ENCODE peak calls at places on chromosomes 5 and 9, in seven cellular contexts. One of them, this sample, is unnamed.
A peak's percentile ranks its signal among the peaks of the same experiment; 100 is the strongest.

GRCh38 chr5:125058185-125058826 is 311.9 kb upstream of the ZNF608 start:
- DNase-seq in CD4-positive, alpha-beta memory T cell: no peak
- DNase-seq in naive B cell: no peak
- DNase-seq in naive thymus-derived CD4-positive, alpha-beta T cell: no peak
- DNase-seq in GM04504: no peak
- DNase-seq in GF-D8: no peak
- DNase-seq in fibroblast of the aortic adventitia: peak; percentile 68
- DNase-seq in this sample: no peak

GRCh38 chr5:145587308-145588071 is 247.7 kb downstream of the PRELID2 start:
- DNase-seq in CD4-positive, alpha-beta memory T cell: no peak
- DNase-seq in naive B cell: no peak
- DNase-seq in naive thymus-derived CD4-positive, alpha-beta T cell: no peak
- DNase-seq in GM04504: peak; percentile 55
- DNase-seq in GF-D8: no peak
- DNase-seq in fibroblast of the aortic adventitia: peak; percentile 94
- DNase-seq in this sample: no peak

GRCh38 chr5:60540855-60541805 is 158.8 kb downstream of the DEPDC1B start:
- DNase-seq in CD4-positive, alpha-beta memory T cell: no peak
- DNase-seq in naive B cell: peak; percentile 79
- DNase-seq in naive thymus-derived CD4-positive, alpha-beta T cell: no peak
- DNase-seq in GM04504: no peak
- DNase-seq in GF-D8: no peak
- DNase-seq in fibroblast of the aortic adventitia: peak; percentile 96
- DNase-seq in this sample: peak; percentile 94

GRCh38 chr5:170442921-170443320 is 53.8 kb upstream of the KCNMB1 start:
- DNase-seq in CD4-positive, alpha-beta memory T cell: no peak
- DNase-seq in naive B cell: no peak
- DNase-seq in naive thymus-derived CD4-positive, alpha-beta T cell: no peak
- DNase-seq in GM04504: no peak
- DNase-seq in GF-D8: no peak
- DNase-seq in fibroblast of the aortic adventitia: no peak
- DNase-seq in this sample: no peak

GRCh38 chr9:88680505-88681160 is 145.7 kb downstream of the NXNL2 start:
- DNase-seq in CD4-positive, alpha-beta memory T cell: no peak
- DNase-seq in naive B cell: no peak
- DNase-seq in naive thymus-derived CD4-positive, alpha-beta T cell: no peak
- DNase-seq in GM04504: no peak
- DNase-seq in GF-D8: no peak
- DNase-seq in fibroblast of the aortic adventitia: peak; percentile 52
- DNase-seq in this sample: no peak

GRCh38 chr9:134179918-134180785 is 15.8 kb upstream of the RNU6ATAC start:
- DNase-seq in CD4-positive, alpha-beta memory T cell: no peak
- DNase-seq in naive B cell: no peak
- DNase-seq in naive thymus-derived CD4-positive, alpha-beta T cell: no peak
- DNase-seq in GM04504: no peak
- DNase-seq in GF-D8: no peak
- DNase-seq in fibroblast of the aortic adventitia: no peak
- DNase-seq in this sample: no peak

GRCh38 chr5:8641796-8642505 is 773.0 kb downstream of the MTRR start:
- DNase-seq in CD4-positive, alpha-beta memory T cell: no peak
- DNase-seq in naive B cell: no peak
- DNase-seq in naive thymus-derived CD4-positive, alpha-beta T cell: no peak
- DNase-seq in GM04504: no peak
- DNase-seq in GF-D8: no peak
- DNase-seq in fibroblast of the aortic adventitia: no peak
- DNase-seq in this sample: no peak

GRCh38 chr5:124806857-124807196 is 60.4 kb upstream of the ZNF608 start:
- DNase-seq in CD4-positive, alpha-beta memory T cell: no peak
- DNase-seq in naive B cell: no peak
- DNase-seq in naive thymus-derived CD4-positive, alpha-beta T cell: no peak
- DNase-seq in GM04504: no peak
- DNase-seq in GF-D8: no peak
- DNase-seq in fibroblast of the aortic adventitia: no peak
- DNase-seq in this sample: no peak

GRCh38 chr5:71802673-71803072 is 83.6 kb downstream of the CARTPT start:
- DNase-seq in CD4-positive, alpha-beta memory T cell: no peak
- DNase-seq in naive B cell: no peak
- DNase-seq in naive thymus-derived CD4-positive, alpha-beta T cell: no peak
- DNase-seq in GM04504: no peak
- DNase-seq in GF-D8: no peak
- DNase-seq in fibroblast of the aortic adventitia: no peak
- DNase-seq in this sample: no peak

GRCh38 chr5:120405923-120406322 is 58.2 kb upstream of the PRR16 start:
- DNase-seq in CD4-positive, alpha-beta memory T cell: no peak
- DNase-seq in naive B cell: no peak
- DNase-seq in naive thymus-derived CD4-positive, alpha-beta T cell: no peak
- DNase-seq in GM04504: peak; percentile 21
- DNase-seq in GF-D8: no peak
- DNase-seq in fibroblast of the aortic adventitia: peak; percentile 74
- DNase-seq in this sample: no peak

GRCh38 chr9:120635011-120635410 is 55.0 kb upstream of the CDK5RAP2 start:
- DNase-seq in CD4-positive, alpha-beta memory T cell: no peak
- DNase-seq in naive B cell: no peak
- DNase-seq in naive thymus-derived CD4-positive, alpha-beta T cell: no peak
- DNase-seq in GM04504: no peak
- DNase-seq in GF-D8: no peak
- DNase-seq in fibroblast of the aortic adventitia: no peak
- DNase-seq in this sample: no peak

GRCh38 chr5:91170266-91170665 is 212.9 kb downstream of the ARRDC3 start:
- DNase-seq in CD4-positive, alpha-beta memory T cell: no peak
- DNase-seq in naive B cell: no peak
- DNase-seq in naive thymus-derived CD4-positive, alpha-beta T cell: no peak
- DNase-seq in GM04504: no peak
- DNase-seq in GF-D8: no peak
- DNase-seq in fibroblast of the aortic adventitia: peak; percentile 83
- DNase-seq in this sample: no peak

GRCh38 chr9:95506692-95507455 is 9.9 kb downstream of the PTCH1 start:
- DNase-seq in CD4-positive, alpha-beta memory T cell: peak; percentile 37
- DNase-seq in naive B cell: peak; percentile 48
- DNase-seq in naive thymus-derived CD4-positive, alpha-beta T cell: peak; percentile 40
- DNase-seq in GM04504: no peak
- DNase-seq in GF-D8: peak; percentile 57
- DNase-seq in fibroblast of the aortic adventitia: no peak
- DNase-seq in this sample: peak; percentile 37